ENCODE peak calls at places on chromosomes 11 and 22, in four cellular contexts. Y is DMS79 treated with DMSO at 0.1 percent for 48 hours; S is SK-N-SH; G is stimulated activated CD8-positive, alpha-beta memory T cell treated with anti-CD3 and anti-CD28 coated beads, Interleukin-4, amount 100 ng/mL, for 48 hours. D is an unnamed sample.

GRCh38 chr22:20249797-20250354 is 18.2 kb downstream of the RTN4R start:
- DNase-seq in Y (peak), S (no peak), G (no peak), D (no peak)

GRCh38 chr11:133977067-133977681 is 20.4 kb upstream of the IGSF9B start:
- DNase-seq in Y (no peak), S (no peak), G (no peak), D (no peak)

GRCh38 chr22:49638788-49639187 is 188.9 kb downstream of the BRD1 start:
- DNase-seq in Y (no peak), S (no peak), G (no peak), D (no peak)

GRCh38 chr22:35475545-35475944 is 65.1 kb upstream of the RASD2 start:
- DNase-seq in Y (no peak), S (no peak), G (no peak), D (no peak)

GRCh38 chr11:89405629-89406028 is 85.5 kb downstream of the NOX4 start:
- DNase-seq in Y (no peak), S (no peak), G (no peak), D (no peak)

GRCh38 chr22:36280379-36280778 is 27.4 kb downstream of the APOL1 start:
- DNase-seq in Y (no peak), S (no peak), G (no peak), D (no peak)

GRCh38 chr11:80165763-80166162 is 724.9 kb upstream of the TENM4 start:
- DNase-seq in Y (no peak), S (no peak), G (no peak), D (no peak)

GRCh38 chr11:2378527-2379210 is 1.6 kb downstream of the CD81 start:
- DNase-seq in Y (no peak), S (peak), G (no peak), D (no peak)

GRCh38 chr11:121672630-121673487 is 220.1 kb upstream of the SORL1-AS1 start:
- DNase-seq in Y (no peak), S (peak), G (no peak), D (no peak)

GRCh38 chr11:4677948-4678347 is 19.7 kb downstream of the OR51E2 start:
- DNase-seq in Y (peak), S (no peak), G (no peak), D (no peak)

GRCh38 chr11:35223429-35223828 is 84.5 kb downstream of the CD44 start:
- DNase-seq in Y (no peak), S (peak), G (no peak), D (no peak)

GRCh38 chr11:74634537-74634936 is 42.2 kb downstream of the POLD3 start:
- DNase-seq in Y (peak), S (no peak), G (no peak), D (no peak)

GRCh38 chr22:20524004-20524481 is 16.6 kb downstream of the MED15 start:
- DNase-seq in Y (no peak), S (peak), G (no peak), D (no peak)

GRCh38 chr11:116958246-116958645 is 120.8 kb upstream of the APOA1 start:
- DNase-seq in Y (peak), S (no peak), G (no peak), D (no peak)

GRCh38 chr22:50119768-50120251 is 30.0 kb downstream of the MOV10L1 start:
- DNase-seq in Y (no peak), S (no peak), G (no peak), D (no peak)

GRCh38 chr22:34429314-34429713 is 509.0 kb upstream of the LARGE1 start:
- DNase-seq in Y (no peak), S (no peak), G (no peak), D (no peak)

GRCh38 chr22:49948573-49948957 is 12.0 kb upstream of the PIM3 start:
- DNase-seq in Y (no peak), S (no peak), G (no peak), D (no peak)

GRCh38 chr11:28815110-28815509 is 706.9 kb downstream of the METTL15 start:
- DNase-seq in Y (no peak), S (no peak), G (no peak), D (no peak)

GRCh38 chr22:20319041-20319744 is 667 bp downstream of the DGCR6L start:
- DNase-seq in Y (no peak), S (peak), G (no peak), D (peak)

GRCh38 chr11:7687386-7687785 is 14.1 kb upstream of the CYB5R2 start:
- DNase-seq in Y (no peak), S (no peak), G (no peak), D (no peak)

GRCh38 chr22:46293591-46294260 is 2.9 kb upstream of the GTSE1 start:
- DNase-seq in Y (no peak), S (no peak), G (no peak), D (peak)

GRCh38 chr11:20058749-20059458 is 101.4 kb downstream of the DBX1 start:
- DNase-seq in Y (no peak), S (no peak), G (no peak), D (no peak)

GRCh38 chr11:94145431-94145830 is 16.8 kb downstream of the PANX1 start:
- DNase-seq in Y (no peak), S (no peak), G (no peak), D (no peak)

GRCh38 chr22:24416095-24416494 is 11.3 kb upstream of the ADORA2A start:
- DNase-seq in Y (no peak), S (peak), G (no peak), D (no peak)

GRCh38 chr22:21095773-21096107 is 50.0 kb downstream of the LRRC74B start:
- DNase-seq in Y (no peak), S (no peak), G (no peak), D (no peak)

GRCh38 chr11:120186799-120187591 is 23.8 kb upstream of the OAF start:
- DNase-seq in Y (no peak), S (peak), G (peak), D (no peak)

GRCh38 chr11:101582242-101583052 is 1.4 kb downstream of the TRPC6 start:
- DNase-seq in Y (no peak), S (peak), G (no peak), D (no peak)

GRCh38 chr11:7949934-7950333 is 8.4 kb upstream of the OR10A3 start:
- DNase-seq in Y (no peak), S (no peak), G (no peak), D (no peak)

GRCh38 chr22:46373838-46374662 is 38.5 kb downstream of the TRMU start:
- DNase-seq in Y (peak), S (no peak), G (peak), D (peak)

GRCh38 chr11:10139656-10140055 is 154.4 kb downstream of the SBF2 start:
- DNase-seq in Y (no peak), S (no peak), G (no peak), D (no peak)

GRCh38 chr11:74849525-74850391 is 99.1 kb downstream of the XRRA1 start:
- DNase-seq in Y (no peak), S (no peak), G (no peak), D (no peak)

GRCh38 chr11:119094816-119095065 is 6.9 kb downstream of the DPAGT1 start:
- DNase-seq in Y (no peak), S (peak), G (peak), D (no peak)

GRCh38 chr22:42500164-42500835 is 19.3 kb downstream of the RRP7A start:
- DNase-seq in Y (no peak), S (peak), G (peak), D (peak)

GRCh38 chr22:42959472-42960145 is 55.3 kb downstream of the PACSIN2 start:
- DNase-seq in Y (no peak), S (peak), G (no peak), D (peak)

GRCh38 chr11:108167624-108168023 is 46.3 kb downstream of the ACAT1 start:
- DNase-seq in Y (no peak), S (no peak), G (no peak), D (no peak)

GRCh38 chr11:554824-555499 is 5.6 kb downstream of the LMNTD2 start:
- DNase-seq in Y (peak), S (peak), G (peak), D (peak)

GRCh38 chr11:57124460-57124859 is 57.3 kb upstream of the LRRC55 start:
- DNase-seq in Y (no peak), S (no peak), G (no peak), D (no peak)

GRCh38 chr11:131290111-131290510 is 80.3 kb upstream of the NTM start:
- DNase-seq in Y (no peak), S (no peak), G (no peak), D (no peak)

GRCh38 chr22:36303874-36304273 is 50.9 kb downstream of the APOL1 start:
- DNase-seq in Y (no peak), S (no peak), G (no peak), D (no peak)